ENCODE peak calls at places on chromosomes 6 and 20, in five cellular contexts. O is foreskin fibroblast, K is HCT116, F is H1, V is lower leg skin. C is an unnamed sample.

GRCh38 chr20:24608926-24609667 is 139.7 kb downstream of the SYNDIG1 start:
- DNase-seq in V (peak), F (no peak), O (peak), K (no peak), C (no peak)

GRCh38 chr20:62875419-62876355 is 14.1 kb upstream of the TCFL5 start:
- DNase-seq in V (peak), O (peak), F (no peak), K (peak), C (peak)

GRCh38 chr20:62707981-62708521 is 585 bp upstream of the NTSR1 start:
- DNase-seq in F (peak), K (peak), V (no peak), O (no peak), C (no peak)

GRCh38 chr6:73696990-73697651 is 1.1 kb downstream of the CD109 start:
- DNase-seq in F (no peak), V (no peak), K (no peak), O (no peak), C (no peak)

GRCh38 chr6:136961848-136962247 is 39.7 kb downstream of the SLC35D3 start:
- DNase-seq in F (no peak), K (no peak), V (no peak), O (no peak), C (no peak)

GRCh38 chr20:63696628-63697356 is at the start of gene TNFRSF6B:
- DNase-seq in F (peak), O (no peak), K (no peak), V (peak), C (no peak)

GRCh38 chr6:134398453-134398852 is 80.5 kb upstream of the SGK1 start:
- DNase-seq in K (no peak), V (no peak), F (no peak), O (no peak), C (no peak)

GRCh38 chr6:35049885-35050284 is 91.3 kb downstream of the TCP11 start:
- DNase-seq in O (peak), F (no peak), K (no peak), V (no peak), C (peak)

GRCh38 chr6:127606131-127606562 is 29.2 kb downstream of the C6orf58 start:
- DNase-seq in V (no peak), K (peak), F (peak), O (peak), C (peak)

GRCh38 chr20:44736170-44737021 is 9.3 kb upstream of the KCNK15 start:
- DNase-seq in V (no peak), K (peak), O (peak), F (peak), C (peak)

GRCh38 chr6:109139109-109139508 is 43.8 kb downstream of the CEP57L1 start:
- DNase-seq in V (no peak), F (no peak), K (no peak), O (peak), C (no peak)

GRCh38 chr6:129342243-129342642 is 367.7 kb downstream of the ARHGAP18 start:
- DNase-seq in K (no peak), O (peak), F (no peak), V (no peak), C (no peak)

GRCh38 chr6:12709556-12709955 is 7.0 kb upstream of the PHACTR1 start:
- DNase-seq in O (no peak), K (no peak), F (no peak), V (no peak), C (no peak)

GRCh38 chr20:60748086-60748485 is 504.0 kb upstream of the CDH4 start:
- DNase-seq in V (no peak), F (no peak), K (no peak), O (no peak), C (no peak)

GRCh38 chr6:7887278-7887991 is 23.2 kb downstream of the TXNDC5 start:
- DNase-seq in O (no peak), V (no peak), F (no peak), K (no peak), C (no peak)

GRCh38 chr6:90179190-90180169 is 117.2 kb downstream of the BACH2 start:
- DNase-seq in F (no peak), K (no peak), V (no peak), O (no peak), C (no peak)

GRCh38 chr6:17986656-17987575 is 519 bp downstream of the KIF13A start:
- DNase-seq in K (no peak), F (peak), O (peak), V (peak), C (no peak)

GRCh38 chr6:19153270-19153980 is 683.7 kb upstream of the ID4 start:
- DNase-seq in O (no peak), F (no peak), K (no peak), V (no peak), C (peak)
- H3K4me3 ChIP-seq in O (no peak), F (no peak), K (no peak), V (no peak), C (no peak)

DNA sequence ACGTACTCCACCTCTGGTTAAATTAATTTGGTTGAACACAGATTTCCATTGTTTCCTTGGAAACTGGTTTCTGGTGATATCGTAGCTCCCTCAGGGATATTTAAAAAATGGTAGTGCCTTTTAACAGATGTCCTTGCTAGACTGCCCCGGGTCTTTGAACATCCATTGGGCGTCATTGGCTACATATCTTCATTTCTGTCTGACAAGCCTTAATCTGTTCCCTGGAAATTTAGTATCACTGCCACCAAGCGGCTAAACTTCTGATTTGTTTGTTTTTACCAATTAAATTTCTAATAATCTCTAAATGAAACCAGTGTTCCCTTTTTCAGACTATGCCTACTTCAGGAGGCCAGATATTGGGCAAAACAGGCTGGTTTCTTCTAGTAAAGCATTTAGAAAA is 249.3 kb downstream of the ZFAND3 start:
- DNase-seq in F (no peak), K (no peak), V (no peak), O (no peak), C (no peak)
- TF ChIP-seq CTCF in F (no peak), K (no peak), V (no peak), O (peak), C (no peak)

GRCh38 chr6:165864925-165865324 is 201.9 kb upstream of the PDE10A start:
- DNase-seq in K (no peak), O (no peak), F (no peak), V (no peak), C (no peak)
- H3K4me3 ChIP-seq in K (no peak), O (no peak), F (no peak), V (no peak), C (no peak)

GRCh38 chr6:149860834-149861602 is 3.1 kb downstream of the LRP11 start:
- DNase-seq in V (no peak), K (no peak), F (no peak), O (no peak), C (no peak)
- TF ChIP-seq CTCF in V (no peak), K (no peak), F (no peak), O (no peak), C (peak)

DNA sequence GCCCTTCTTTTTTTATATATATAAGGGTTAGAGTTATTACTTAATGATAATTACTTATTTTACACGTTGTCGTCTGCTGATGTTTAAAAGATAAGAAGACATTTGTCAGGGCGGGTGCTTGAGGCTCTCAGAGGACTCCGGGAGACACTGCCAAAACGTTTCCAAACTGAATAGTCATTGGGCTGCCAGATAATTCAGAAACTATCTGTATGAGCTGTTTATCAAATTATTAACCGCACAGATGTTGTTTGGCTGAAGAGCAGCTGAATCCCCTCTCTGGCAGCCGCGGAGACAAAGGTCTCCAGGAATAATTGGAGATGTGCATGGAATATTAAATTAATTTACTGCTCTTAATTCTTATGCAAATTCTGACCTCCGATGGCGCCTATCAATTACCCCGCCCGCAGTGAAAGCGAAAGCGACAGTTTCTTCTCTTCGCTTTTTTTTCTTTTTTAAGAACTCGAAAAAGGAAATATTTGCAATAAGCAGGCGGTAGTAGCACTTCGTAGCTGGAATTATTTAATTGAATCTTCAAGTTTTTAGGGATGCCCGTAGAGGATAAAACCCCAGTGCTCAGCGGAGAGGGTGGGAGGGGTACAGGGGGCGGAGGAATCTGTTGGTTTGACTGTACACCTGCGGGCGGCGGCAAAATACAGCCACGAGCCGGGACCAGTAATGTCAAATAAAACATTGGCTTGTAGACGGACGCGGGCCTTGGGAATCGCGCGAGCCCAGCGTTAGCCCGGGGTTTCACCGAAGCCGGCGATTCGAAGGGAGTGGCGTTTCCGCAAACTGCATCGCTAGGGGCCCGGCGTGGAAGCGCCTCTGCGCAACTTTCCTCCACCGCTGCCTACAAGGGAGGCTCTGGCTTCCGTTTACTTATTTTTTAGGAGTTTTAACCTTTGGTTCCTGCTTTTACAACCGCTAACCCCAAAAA is 6.2 kb downstream of the LINC00237 start:
- DNase-seq in F (peak), V (peak), K (no peak), O (no peak), C (no peak)
- H3K4me3 ChIP-seq in F (peak), V (peak), K (no peak), O (peak), C (no peak)

GRCh38 chr6:155152211-155153076 is 111.4 kb upstream of the CLDN20 start:
- DNase-seq in V (peak), O (no peak), F (peak), K (no peak), C (no peak)

GRCh38 chr6:155158044-155158843 is 105.6 kb upstream of the CLDN20 start:
- DNase-seq in V (no peak), K (no peak), O (no peak), F (no peak), C (no peak)

GRCh38 chr6:155157101-155157500 is 106.7 kb upstream of the CLDN20 start:
- DNase-seq in K (no peak), F (no peak), O (no peak), V (no peak), C (no peak)

GRCh38 chr6:155154158-155154830 is 109.5 kb upstream of the CLDN20 start:
- DNase-seq in O (peak), F (no peak), K (no peak), V (peak), C (peak)

DNA sequence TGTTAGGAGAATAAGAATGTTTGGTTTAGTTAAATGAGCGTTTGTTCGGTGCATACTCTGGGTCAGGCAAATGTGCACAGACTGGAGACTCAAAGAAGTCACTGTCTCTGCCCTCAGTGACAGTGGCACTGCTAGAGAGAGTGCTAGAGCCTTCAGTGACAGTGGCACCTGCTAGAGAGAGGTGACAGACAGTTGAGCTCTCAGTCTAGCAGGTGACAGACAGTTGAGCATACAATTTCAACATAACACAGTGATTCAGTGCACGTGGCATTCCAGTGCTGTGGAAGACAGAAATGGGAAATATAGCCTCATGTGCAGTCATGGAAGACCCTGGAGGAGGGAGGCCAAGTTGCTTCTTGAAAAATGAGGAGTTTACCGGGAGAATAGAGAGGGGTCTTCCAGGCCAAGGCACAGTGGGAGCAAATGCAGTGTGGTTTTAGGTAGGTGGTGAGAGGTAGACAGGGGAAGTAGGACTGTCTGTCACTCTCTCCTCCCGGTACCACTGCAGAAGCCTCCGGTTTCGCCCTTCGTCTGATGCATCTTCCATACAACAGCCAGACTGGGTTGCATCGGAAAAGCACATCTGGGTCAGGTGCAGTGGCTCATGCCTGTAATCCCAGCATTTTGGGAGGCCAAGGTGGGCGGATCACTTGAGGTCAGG is 107.9 kb upstream of the CLDN20 start:
- DNase-seq in O (no peak), F (no peak), K (no peak), V (peak), C (no peak)
- TF ChIP-seq CTCF in O (no peak), F (no peak), K (no peak), V (no peak), C (no peak)

GRCh38 chr6:142030115-142030619 is 102.6 kb upstream of the GJE1 start:
- DNase-seq in V (no peak), F (no peak), K (no peak), O (no peak), C (no peak)
- H3K4me3 ChIP-seq in V (no peak), F (peak), K (no peak), O (peak), C (peak)

GRCh38 chr6:97456070-97456469 is 173.1 kb upstream of the MMS22L start:
- DNase-seq in K (no peak), O (no peak), F (no peak), V (no peak), C (no peak)
- TF ChIP-seq CTCF in K (no peak), O (no peak), F (peak), V (no peak), C (no peak)

GRCh38 chr20:3751284-3751663 is 16.3 kb downstream of the ADISSP start:
- DNase-seq in O (no peak), F (no peak), K (no peak), V (no peak), C (no peak)
- H3K4me3 ChIP-seq in O (no peak), F (peak), K (no peak), V (no peak), C (no peak)

DNA sequence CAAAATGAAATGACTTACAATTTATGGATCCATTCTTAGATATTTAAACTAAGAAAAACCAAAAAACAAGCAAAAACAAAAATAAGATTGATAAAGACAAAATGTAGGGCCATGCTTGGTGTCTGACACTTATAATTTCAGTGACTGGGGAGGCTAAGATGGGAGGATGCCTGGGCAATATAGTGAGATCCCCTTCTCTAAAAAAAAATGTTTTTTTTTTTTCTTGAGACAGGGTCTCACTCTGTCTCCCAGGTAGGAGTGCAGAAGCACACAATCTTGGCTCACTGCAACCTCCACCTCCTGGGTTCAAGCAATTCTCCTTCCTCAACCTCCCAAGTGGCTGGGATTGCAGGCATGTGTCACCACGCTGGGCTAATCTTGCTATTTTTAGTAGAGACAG is 92.4 kb downstream of the HFE start:
- DNase-seq in K (no peak), F (no peak), V (no peak), O (no peak), C (no peak)
- TF ChIP-seq CTCF in K (no peak), F (no peak), V (no peak), O (no peak), C (no peak)

C was measured in astrocyte of the cerebellum.